ENCODE peak calls at places on chromosomes 4 and X, in nine cellular contexts. M, I, L, U, P, A, S, G and F are unnamed samples.
A peak's percentile ranks its signal among the peaks of the same experiment; 100 is the strongest.

GRCh38 chr4:145098675-145099037 is 545 bp downstream of the ABCE1 start:
- DNase-seq in M (no peak), I (peak; percentile 50), L (no peak), U (no peak), P (peak; percentile 34), A (peak; percentile 10), S (no peak), G (peak; percentile 23), F (no peak)

GRCh38 chrX:147779173-147779572 is 132.5 kb upstream of the FMR1 start:
- DNase-seq in M (no peak), I (no peak), L (no peak), U (no peak), P (no peak), A (no peak), S (no peak), G (no peak), F (no peak)

GRCh38 chrX:21996872-21997271 is 35.3 kb upstream of the PHEX start:
- DNase-seq in M (no peak), I (no peak), L (no peak), U (no peak), P (peak; percentile 9), A (no peak), S (no peak), G (peak; percentile 20), F (no peak)

GRCh38 chrX:46165411-46165810 is 379.8 kb downstream of the ZNF674 start:
- DNase-seq in M (no peak), I (no peak), L (no peak), U (no peak), P (no peak), A (no peak), S (no peak), G (no peak), F (no peak)

GRCh38 chrX:18793601-18794089 is 86.2 kb downstream of the PPEF1 start:
- DNase-seq in M (no peak), I (no peak), L (no peak), U (no peak), P (no peak), A (no peak), S (peak; percentile 77), G (no peak), F (no peak)

GRCh38 chr4:183721207-183722081 is 62.4 kb downstream of the TRAPPC11 start:
- DNase-seq in M (no peak), I (peak; percentile 82), L (peak; percentile 85), U (peak; percentile 80), P (no peak), A (peak; percentile 83), S (peak; percentile 32), G (no peak), F (peak; percentile 93)

GRCh38 chr4:128061566-128062536 is 739 bp downstream of the LARP1B start:
- DNase-seq in M (peak; percentile 79), I (peak; percentile 82), L (peak; percentile 91), U (peak; percentile 72), P (peak; percentile 18), A (peak; percentile 70), S (peak; percentile 75), G (peak; percentile 30), F (peak; percentile 58)

GRCh38 chrX:85897376-85898110 is 149.8 kb downstream of the CHM start:
- DNase-seq in M (no peak), I (no peak), L (no peak), U (no peak), P (no peak), A (no peak), S (no peak), G (no peak), F (no peak)

GRCh38 chrX:7263961-7264360 is 116.0 kb upstream of the PUDP start:
- DNase-seq in M (no peak), I (no peak), L (no peak), U (no peak), P (no peak), A (no peak), S (no peak), G (no peak), F (no peak)

GRCh38 chr4:186946682-186947294 is 223.1 kb upstream of the FAT1 start:
- DNase-seq in M (peak; percentile 16), I (peak; percentile 77), L (peak; percentile 70), U (no peak), P (no peak), A (peak; percentile 83), S (peak; percentile 63), G (no peak), F (no peak)

GRCh38 chr4:40687676-40688389 is 58.2 kb upstream of the RBM47 start:
- DNase-seq in M (no peak), I (no peak), L (no peak), U (no peak), P (no peak), A (no peak), S (no peak), G (no peak), F (no peak)

DNA sequence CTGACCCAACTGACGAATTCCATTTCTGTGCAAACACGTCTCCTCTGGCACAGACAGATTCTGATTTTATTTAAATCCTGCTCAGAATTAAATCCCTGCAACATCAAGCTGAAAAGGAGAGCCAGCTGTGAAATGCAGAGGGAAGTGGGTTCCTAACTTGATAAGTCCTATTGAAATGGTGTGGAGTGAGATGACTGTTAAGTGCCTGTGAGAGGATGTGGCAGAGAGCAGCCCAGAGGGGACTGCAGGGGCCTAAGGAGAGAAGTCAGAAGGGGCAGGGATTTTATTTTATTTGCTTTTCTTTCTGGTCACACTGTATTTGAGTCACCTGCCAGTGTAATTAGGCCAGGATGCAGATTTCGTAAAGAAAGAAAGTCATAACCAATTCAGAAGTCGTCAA is 277.4 kb downstream of the NKX6-1 start:
- DNase-seq in M (no peak), I (no peak), L (no peak), U (no peak), P (no peak), A (no peak), S (no peak), G (no peak), F (no peak)
- H3K4me1 ChIP-seq in M (no peaks in the 10 kb centered on the region), I (no peaks in the 10 kb centered on the region), L (no peaks in the 10 kb centered on the region), U (no peaks in the 10 kb centered on the region), P (peaks cover 4% of the 10 kb centered on the region), A (no peaks in the 10 kb centered on the region), S (peaks cover 29% of the 10 kb centered on the region), G (no peaks in the 10 kb centered on the region), F (no peaks in the 10 kb centered on the region)

GRCh38 chrX:107776649-107777535 is 641 bp upstream of the NCBP2L start:
- DNase-seq in M (peak; percentile 83), I (peak; percentile 82), L (peak; percentile 88), U (peak; percentile 84), P (peak; percentile 85), A (peak; percentile 71), S (peak; percentile 92), G (peak; percentile 89), F (no peak)

GRCh38 chrX:107777536-107777832 is at the start of gene NCBP2L:
- DNase-seq in M (no peak), I (no peak), L (no peak), U (no peak), P (no peak), A (no peak), S (no peak), G (no peak), F (no peak)

GRCh38 chrX:107773906-107774435 is 1.6 kb downstream of the TSC22D3 start:
- DNase-seq in M (no peak), I (no peak), L (no peak), U (no peak), P (no peak), A (no peak), S (no peak), G (no peak), F (no peak)

GRCh38 chrX:107775000-107775733 is 420 bp downstream of the TSC22D3 start:
- DNase-seq in M (no peak), I (peak; percentile 9), L (no peak), U (no peak), P (no peak), A (no peak), S (peak; percentile 35), G (no peak), F (no peak)

GRCh38 chrX:107775734-107776511 is at the start of gene TSC22D3:
- DNase-seq in M (peak; percentile 38), I (peak; percentile 61), L (peak; percentile 93), U (peak; percentile 87), P (peak; percentile 57), A (peak; percentile 81), S (peak; percentile 87), G (peak; percentile 88), F (peak; percentile 89)
- TF ChIP-seq CTCF in M (no peak), I (no peak), L (no peak), U (peak; percentile 23), P (no peak), A (no peak), S (no peak), G (peak; percentile 9), F (peak; percentile 30)

GRCh38 chr4:38684951-38685350 is 21.0 kb downstream of the KLF3 start:
- DNase-seq in M (no peak), I (no peak), L (no peak), U (no peak), P (no peak), A (no peak), S (no peak), G (no peak), F (no peak)

GRCh38 chr4:38684271-38684670 is 20.3 kb downstream of the KLF3 start:
- DNase-seq in M (no peak), I (no peak), L (no peak), U (no peak), P (no peak), A (no peak), S (no peak), G (no peak), F (no peak)

GRCh38 chr4:38678078-38678477 is 14.1 kb downstream of the KLF3 start:
- DNase-seq in M (no peak), I (no peak), L (no peak), U (no peak), P (peak; percentile 42), A (no peak), S (no peak), G (no peak), F (no peak)

GRCh38 chr4:38683265-38683664 is 19.3 kb downstream of the KLF3 start:
- DNase-seq in M (no peak), I (no peak), L (no peak), U (no peak), P (no peak), A (no peak), S (no peak), G (no peak), F (no peak)

DNA sequence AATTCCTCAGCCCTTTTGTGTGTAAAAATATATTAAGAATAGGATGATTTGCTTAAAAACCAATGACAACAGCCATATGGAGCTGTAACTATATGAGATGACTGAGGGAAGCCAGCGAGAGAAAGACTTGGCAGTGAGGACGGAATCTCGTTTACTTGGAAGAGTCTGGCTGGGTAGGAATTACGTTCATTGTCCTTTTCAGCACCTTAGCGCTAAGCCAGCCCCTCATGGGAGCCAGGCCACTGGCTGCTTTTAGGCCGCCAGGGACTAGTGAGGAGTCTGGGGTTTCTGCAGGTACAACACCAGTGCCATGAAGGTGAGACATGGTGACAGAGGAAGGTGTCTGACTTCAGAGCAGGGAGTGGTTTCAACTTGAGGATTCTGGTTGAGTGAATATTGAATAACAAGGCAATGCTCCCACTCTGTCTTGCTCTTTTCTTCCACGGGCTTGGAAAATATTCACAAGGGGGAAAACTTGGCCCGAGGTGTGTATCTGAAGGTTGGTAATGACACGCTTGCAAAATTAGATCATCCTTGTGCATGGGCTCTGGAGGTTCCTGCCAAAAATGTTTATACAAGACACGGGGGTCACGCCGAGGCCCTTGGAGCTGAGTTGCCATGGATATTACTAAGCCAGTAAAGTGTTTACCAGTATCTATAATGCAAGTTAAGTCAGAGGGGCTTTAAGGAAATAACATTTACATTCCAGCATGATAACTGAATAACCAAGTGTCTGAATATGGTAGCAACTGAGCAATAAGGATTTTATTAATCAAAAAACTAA is 17.5 kb downstream of the KLF3 start:
- DNase-seq in M (no peak), I (no peak), L (no peak), U (no peak), P (no peak), A (no peak), S (no peak), G (no peak), F (no peak)
- H3K4me1 ChIP-seq in M (no peaks in the 10 kb centered on the region), I (peaks cover 51% of the 10 kb centered on the region), L (peaks cover 5% of the 10 kb centered on the region), U (peaks cover 66% of the 10 kb centered on the region), P (peaks cover 57% of the 10 kb centered on the region), A (peaks cover 14% of the 10 kb centered on the region), S (no peaks in the 10 kb centered on the region), G (no peaks in the 10 kb centered on the region), F (peaks cover 64% of the 10 kb centered on the region)

GRCh38 chrX:81120936-81121351 is 80.8 kb downstream of the HMGN5 start:
- DNase-seq in M (peak; percentile 77), I (peak; percentile 50), L (no peak), U (peak; percentile 43), P (peak; percentile 19), A (peak; percentile 15), S (peak; percentile 78), G (peak; percentile 34), F (peak; percentile 32)
- TF ChIP-seq CTCF in M (peak; percentile 80), I (no peak), L (peak; percentile 40), U (peak; percentile 44), P (peak; percentile 41), A (peak; percentile 29), S (peak; percentile 59), G (peak; percentile 33), F (peak; percentile 28)